ENCODE peak calls at places on chromosomes 13 and 19, in ten cellular contexts. T, D, Z, K, N, G, W, X, J and E are unnamed samples.
A peak's percentile ranks its signal among the peaks of the same experiment; 100 is the strongest.

GRCh38 chr19:4391701-4392543 is 8.4 kb downstream of the SH3GL1 start:
- DNase-seq in T (no peak), D (peak; percentile 73), Z (no peak), K (no peak), N (no peak), G (no peak), W (no peak), X (no peak), J (peak; percentile 82), E (no peak)

GRCh38 chr19:12521996-12522395 is 29.3 kb downstream of the ZNF564 start:
- DNase-seq in T (peak; percentile 18), D (no peak), Z (no peak), K (no peak), N (no peak), G (no peak), W (no peak), X (no peak), J (no peak), E (no peak)

GRCh38 chr19:2221250-2221831 is 14.8 kb downstream of the PLEKHJ1 start:
- DNase-seq in T (peak; percentile 30), D (no peak), Z (no peak), K (no peak), N (no peak), G (no peak), W (no peak), X (no peak), J (no peak), E (no peak)

GRCh38 chr13:90445179-90445578 is 902.3 kb upstream of the MIR17HG start:
- DNase-seq in T (peak; percentile 82), D (peak; percentile 67), Z (peak; percentile 55), K (peak; percentile 33), N (no peak), G (no peak), W (no peak), X (no peak), J (peak; percentile 97), E (no peak)

GRCh38 chr19:7701654-7702457 is at the start of gene FCER2:
- DNase-seq in T (no peak), D (no peak), Z (no peak), K (no peak), N (no peak), G (peak; percentile 99), W (no peak), X (no peak), J (no peak), E (no peak)

GRCh38 chr13:44331912-44332840 is 41.4 kb upstream of the SERP2 start:
- DNase-seq in T (no peak), D (peak; percentile 87), Z (peak; percentile 56), K (peak; percentile 81), N (no peak), G (no peak), W (peak; percentile 95), X (peak; percentile 71), J (peak; percentile 95), E (no peak)

GRCh38 chr19:29311391-29311790 is 98.4 kb upstream of the UQCRFS1 start:
- DNase-seq in T (no peak), D (no peak), Z (no peak), K (no peak), N (no peak), G (no peak), W (no peak), X (no peak), J (no peak), E (no peak)

GRCh38 chr19:1748115-1748702 is 5.1 kb upstream of the ONECUT3 start:
- DNase-seq in T (peak; percentile 43), D (no peak), Z (peak; percentile 57), K (no peak), N (no peak), G (no peak), W (no peak), X (no peak), J (no peak), E (no peak)

GRCh38 chr13:94330552-94331071 is 148.9 kb downstream of the DCT start:
- DNase-seq in T (no peak), D (no peak), Z (no peak), K (no peak), N (no peak), G (no peak), W (no peak), X (no peak), J (no peak), E (no peak)

GRCh38 chr19:15354557-15355296 is 22.4 kb upstream of the BRD4 start:
- DNase-seq in T (no peak), D (no peak), Z (no peak), K (no peak), N (no peak), G (no peak), W (no peak), X (no peak), J (no peak), E (no peak)

GRCh38 chr19:511101-511841 is 4.0 kb downstream of the TPGS1 start:
- DNase-seq in T (no peak), D (no peak), Z (peak; percentile 74), K (no peak), N (no peak), G (no peak), W (peak; percentile 86), X (no peak), J (peak; percentile 68), E (no peak)

GRCh38 chr13:46278474-46278873 is 66.7 kb downstream of the LRRC63 start:
- DNase-seq in T (no peak), D (no peak), Z (peak; percentile 62), K (peak; percentile 82), N (no peak), G (no peak), W (no peak), X (no peak), J (no peak), E (no peak)

GRCh38 chr13:104571890-104572229 is 1505.6 kb upstream of the SLC10A2 start:
- DNase-seq in T (no peak), D (no peak), Z (no peak), K (no peak), N (no peak), G (no peak), W (no peak), X (no peak), J (no peak), E (no peak)
- H3K27ac ChIP-seq in T (no peak overlapping the region), D (peak overlapping the region; percentile 58), Z (no peak overlapping the region), K (no peak overlapping the region), N (no peak overlapping the region), G (no peak overlapping the region), W (no peak overlapping the region), X (no peak overlapping the region), J (peak overlapping the region; percentile 59), E (no peak overlapping the region)

DNA sequence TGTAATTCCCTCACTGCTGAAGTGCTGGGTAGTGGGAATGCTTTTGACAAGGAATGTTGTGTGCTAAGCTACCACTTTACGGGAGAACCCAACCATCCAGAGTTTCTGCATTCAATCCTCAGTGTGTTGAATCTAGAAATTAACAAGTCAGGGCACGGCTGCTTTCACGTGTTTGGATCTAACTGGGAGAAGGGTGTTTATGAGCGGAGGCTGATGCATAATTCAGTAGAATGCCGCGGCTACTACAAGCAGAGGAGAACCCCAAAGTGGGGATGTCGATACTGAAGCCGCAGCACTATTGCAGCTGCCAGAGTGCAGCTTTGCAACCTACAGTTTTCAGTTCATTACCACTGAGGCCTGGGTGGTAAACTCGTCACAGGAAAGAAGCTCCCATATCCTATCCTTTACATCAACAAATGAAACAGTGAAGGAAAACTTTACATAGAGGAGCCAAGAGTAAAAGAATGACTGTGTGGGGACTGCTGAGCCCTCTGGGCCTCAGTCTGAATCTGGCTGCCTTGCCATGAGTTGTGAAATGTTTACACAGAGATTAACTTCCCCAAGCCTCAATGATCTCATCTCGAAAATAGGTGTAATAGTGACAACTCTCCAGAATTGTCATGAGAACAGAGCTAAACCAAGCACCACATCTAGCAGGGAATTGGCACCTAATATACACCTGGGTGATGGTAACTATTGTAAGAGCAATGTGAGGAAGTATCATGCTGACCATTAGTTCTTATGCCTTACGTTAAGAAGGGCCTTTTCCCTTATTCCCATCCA is 531.7 kb downstream of the MYO16 start:
- DNase-seq in T (no peak), D (no peak), Z (no peak), K (no peak), N (no peak), G (no peak), W (no peak), X (no peak), J (no peak), E (peak; percentile 17)
- H3K27ac ChIP-seq in T (peak overlapping the region; percentile 18), D (no peak overlapping the region), Z (no peak overlapping the region), K (no peak overlapping the region), N (no peak overlapping the region), G (no peak overlapping the region), W (no peak overlapping the region), X (no peak overlapping the region), J (no peak overlapping the region), E (no peak overlapping the region)

GRCh38 chr13:26067601-26068000 is 15.8 kb upstream of the SHISA2 start:
- DNase-seq in T (no peak), D (no peak), Z (no peak), K (no peak), N (no peak), G (no peak), W (no peak), X (no peak), J (no peak), E (no peak)

GRCh38 chr13:26060366-26060765 is 8.6 kb upstream of the SHISA2 start:
- DNase-seq in T (no peak), D (no peak), Z (no peak), K (no peak), N (no peak), G (no peak), W (no peak), X (no peak), J (no peak), E (no peak)

GRCh38 chr13:26062853-26063444 is 11.1 kb upstream of the SHISA2 start:
- DNase-seq in T (peak; percentile 43), D (no peak), Z (peak; percentile 66), K (peak; percentile 75), N (no peak), G (no peak), W (no peak), X (no peak), J (peak; percentile 41), E (no peak)

GRCh38 chr13:26058704-26059103 is 6.9 kb upstream of the SHISA2 start:
- DNase-seq in T (no peak), D (no peak), Z (no peak), K (no peak), N (no peak), G (no peak), W (no peak), X (no peak), J (no peak), E (no peak)

GRCh38 chr13:26061947-26062346 is 10.1 kb upstream of the SHISA2 start:
- DNase-seq in T (no peak), D (no peak), Z (peak; percentile 16), K (no peak), N (no peak), G (no peak), W (no peak), X (no peak), J (peak; percentile 89), E (no peak)
- H3K27ac ChIP-seq in T (no peak overlapping the region), D (no peak overlapping the region), Z (no peak overlapping the region), K (no peak overlapping the region), N (no peak overlapping the region), G (no peak overlapping the region), W (no peak overlapping the region), X (no peak overlapping the region), J (peak overlapping the region; percentile 30), E (no peak overlapping the region)

DNA sequence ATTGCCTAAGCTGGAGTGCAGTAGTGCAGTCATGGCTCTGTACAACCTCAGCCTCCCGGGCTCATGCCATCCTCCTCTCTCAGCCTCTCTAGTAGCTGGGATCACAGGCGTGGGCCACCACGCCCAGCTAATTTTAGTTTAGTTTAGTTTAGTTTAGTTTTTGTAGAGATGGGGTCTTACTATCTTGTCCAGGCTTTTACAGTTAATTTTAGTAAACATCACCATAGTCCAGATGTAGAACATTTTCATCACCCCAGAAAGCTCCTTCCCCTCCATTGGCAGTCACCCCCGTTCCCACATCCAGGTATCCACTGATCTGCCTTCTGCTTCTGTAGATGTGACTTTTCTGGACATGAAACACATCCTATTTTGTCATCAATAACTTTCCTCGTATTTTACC is 41.1 kb downstream of the DNM2 start:
- DNase-seq in T (no peak), D (no peak), Z (no peak), K (no peak), N (no peak), G (no peak), W (no peak), X (no peak), J (no peak), E (no peak)
- H3K27ac ChIP-seq in T (no peak overlapping the region), D (peak overlapping the region; percentile 32), Z (no peak overlapping the region), K (peak overlapping the region; percentile 54), N (peak overlapping the region; percentile 2), G (peak overlapping the region; percentile 82), W (peak overlapping the region; percentile 12), X (no peak overlapping the region), J (no peak overlapping the region), E (peak overlapping the region; percentile 28)